ENCODE peak calls at places on chromosomes 2 and 18, in eight cellular contexts. One of them, this sample, is unnamed.

GRCh38 chr2:183291436-183291835 is 167.2 kb downstream of the NUP35 start:
- DNase-seq in stimulated activated CD8-positive, alpha-beta memory T cell treated with anti-CD3 and anti-CD28 coated beads, Interleukin-4, amount 100 ng/mL, for 1 hour: no peak
- DNase-seq in adrenal gland: no peak
- DNase-seq in NCI-H2081 treated with DMSO at 0.1 percent for 48 hours: no peak
- DNase-seq in epithelial cell of esophagus: peak
- DNase-seq in activated naive CD8-positive, alpha-beta T cell treated with anti-CD3 and anti-CD28 coated beads for 36 hours: no peak
- DNase-seq in hypothalamus: no peak
- DNase-seq in HS-5: peak
- DNase-seq in this sample: no peak

GRCh38 chr2:218002792-218003191 is at the start of gene TNS1:
- DNase-seq in stimulated activated CD8-positive, alpha-beta memory T cell treated with anti-CD3 and anti-CD28 coated beads, Interleukin-4, amount 100 ng/mL, for 1 hour: no peak
- DNase-seq in adrenal gland: peak
- DNase-seq in NCI-H2081 treated with DMSO at 0.1 percent for 48 hours: no peak
- DNase-seq in epithelial cell of esophagus: no peak
- DNase-seq in activated naive CD8-positive, alpha-beta T cell treated with anti-CD3 and anti-CD28 coated beads for 36 hours: no peak
- DNase-seq in hypothalamus: no peak
- DNase-seq in HS-5: no peak
- DNase-seq in this sample: no peak

GRCh38 chr18:527136-527535 is 26.6 kb upstream of the COLEC12 start:
- DNase-seq in stimulated activated CD8-positive, alpha-beta memory T cell treated with anti-CD3 and anti-CD28 coated beads, Interleukin-4, amount 100 ng/mL, for 1 hour: no peak
- DNase-seq in adrenal gland: no peak
- DNase-seq in NCI-H2081 treated with DMSO at 0.1 percent for 48 hours: no peak
- DNase-seq in epithelial cell of esophagus: no peak
- DNase-seq in activated naive CD8-positive, alpha-beta T cell treated with anti-CD3 and anti-CD28 coated beads for 36 hours: no peak
- DNase-seq in hypothalamus: no peak
- DNase-seq in HS-5: no peak
- DNase-seq in this sample: no peak

GRCh38 chr18:7438631-7439030 is 128.5 kb upstream of the PTPRM start:
- DNase-seq in stimulated activated CD8-positive, alpha-beta memory T cell treated with anti-CD3 and anti-CD28 coated beads, Interleukin-4, amount 100 ng/mL, for 1 hour: no peak
- DNase-seq in adrenal gland: no peak
- DNase-seq in NCI-H2081 treated with DMSO at 0.1 percent for 48 hours: no peak
- DNase-seq in epithelial cell of esophagus: no peak
- DNase-seq in activated naive CD8-positive, alpha-beta T cell treated with anti-CD3 and anti-CD28 coated beads for 36 hours: no peak
- DNase-seq in hypothalamus: no peak
- DNase-seq in HS-5: no peak
- DNase-seq in this sample: no peak

GRCh38 chr2:74481961-74482800 is 617 bp downstream of the CCDC142 start:
- DNase-seq in stimulated activated CD8-positive, alpha-beta memory T cell treated with anti-CD3 and anti-CD28 coated beads, Interleukin-4, amount 100 ng/mL, for 1 hour: no peak
- DNase-seq in adrenal gland: no peak
- DNase-seq in NCI-H2081 treated with DMSO at 0.1 percent for 48 hours: no peak
- DNase-seq in epithelial cell of esophagus: peak
- DNase-seq in activated naive CD8-positive, alpha-beta T cell treated with anti-CD3 and anti-CD28 coated beads for 36 hours: peak
- DNase-seq in hypothalamus: peak
- DNase-seq in HS-5: no peak
- DNase-seq in this sample: no peak

GRCh38 chr2:222398446-222398885 is 25.9 kb upstream of the SGPP2 start:
- DNase-seq in stimulated activated CD8-positive, alpha-beta memory T cell treated with anti-CD3 and anti-CD28 coated beads, Interleukin-4, amount 100 ng/mL, for 1 hour: no peak
- DNase-seq in adrenal gland: peak
- DNase-seq in NCI-H2081 treated with DMSO at 0.1 percent for 48 hours: peak
- DNase-seq in epithelial cell of esophagus: no peak
- DNase-seq in activated naive CD8-positive, alpha-beta T cell treated with anti-CD3 and anti-CD28 coated beads for 36 hours: no peak
- DNase-seq in hypothalamus: peak
- DNase-seq in HS-5: no peak
- DNase-seq in this sample: no peak

GRCh38 chr2:2101924-2102323 is 229.2 kb downstream of the MYT1L start:
- DNase-seq in stimulated activated CD8-positive, alpha-beta memory T cell treated with anti-CD3 and anti-CD28 coated beads, Interleukin-4, amount 100 ng/mL, for 1 hour: no peak
- DNase-seq in adrenal gland: no peak
- DNase-seq in NCI-H2081 treated with DMSO at 0.1 percent for 48 hours: no peak
- DNase-seq in epithelial cell of esophagus: no peak
- DNase-seq in activated naive CD8-positive, alpha-beta T cell treated with anti-CD3 and anti-CD28 coated beads for 36 hours: no peak
- DNase-seq in hypothalamus: no peak
- DNase-seq in HS-5: no peak
- DNase-seq in this sample: no peak

GRCh38 chr2:26820932-26821331 is 27.0 kb upstream of the DPYSL5 start:
- DNase-seq in stimulated activated CD8-positive, alpha-beta memory T cell treated with anti-CD3 and anti-CD28 coated beads, Interleukin-4, amount 100 ng/mL, for 1 hour: no peak
- DNase-seq in adrenal gland: no peak
- DNase-seq in NCI-H2081 treated with DMSO at 0.1 percent for 48 hours: no peak
- DNase-seq in epithelial cell of esophagus: no peak
- DNase-seq in activated naive CD8-positive, alpha-beta T cell treated with anti-CD3 and anti-CD28 coated beads for 36 hours: no peak
- DNase-seq in hypothalamus: no peak
- DNase-seq in HS-5: no peak
- DNase-seq in this sample: no peak

GRCh38 chr18:74082476-74083070 is 65.1 kb downstream of the FBXO15 start:
- DNase-seq in stimulated activated CD8-positive, alpha-beta memory T cell treated with anti-CD3 and anti-CD28 coated beads, Interleukin-4, amount 100 ng/mL, for 1 hour: peak
- DNase-seq in adrenal gland: peak
- DNase-seq in NCI-H2081 treated with DMSO at 0.1 percent for 48 hours: no peak
- DNase-seq in epithelial cell of esophagus: peak
- DNase-seq in activated naive CD8-positive, alpha-beta T cell treated with anti-CD3 and anti-CD28 coated beads for 36 hours: peak
- DNase-seq in hypothalamus: no peak
- DNase-seq in HS-5: no peak
- DNase-seq in this sample: peak

GRCh38 chr2:211086049-211086448 is 529.6 kb downstream of the CPS1 start:
- DNase-seq in stimulated activated CD8-positive, alpha-beta memory T cell treated with anti-CD3 and anti-CD28 coated beads, Interleukin-4, amount 100 ng/mL, for 1 hour: no peak
- DNase-seq in adrenal gland: no peak
- DNase-seq in NCI-H2081 treated with DMSO at 0.1 percent for 48 hours: no peak
- DNase-seq in epithelial cell of esophagus: no peak
- DNase-seq in activated naive CD8-positive, alpha-beta T cell treated with anti-CD3 and anti-CD28 coated beads for 36 hours: no peak
- DNase-seq in hypothalamus: no peak
- DNase-seq in HS-5: no peak
- DNase-seq in this sample: no peak

GRCh38 chr18:77749189-77749588 is 499.5 kb downstream of the GALR1 start:
- DNase-seq in stimulated activated CD8-positive, alpha-beta memory T cell treated with anti-CD3 and anti-CD28 coated beads, Interleukin-4, amount 100 ng/mL, for 1 hour: no peak
- DNase-seq in adrenal gland: no peak
- DNase-seq in NCI-H2081 treated with DMSO at 0.1 percent for 48 hours: no peak
- DNase-seq in epithelial cell of esophagus: no peak
- DNase-seq in activated naive CD8-positive, alpha-beta T cell treated with anti-CD3 and anti-CD28 coated beads for 36 hours: no peak
- DNase-seq in hypothalamus: no peak
- DNase-seq in HS-5: no peak
- DNase-seq in this sample: no peak

GRCh38 chr2:240642061-240642805 is 17.0 kb downstream of the GPR35 start:
- DNase-seq in stimulated activated CD8-positive, alpha-beta memory T cell treated with anti-CD3 and anti-CD28 coated beads, Interleukin-4, amount 100 ng/mL, for 1 hour: no peak
- DNase-seq in adrenal gland: peak
- DNase-seq in NCI-H2081 treated with DMSO at 0.1 percent for 48 hours: no peak
- DNase-seq in epithelial cell of esophagus: no peak
- DNase-seq in activated naive CD8-positive, alpha-beta T cell treated with anti-CD3 and anti-CD28 coated beads for 36 hours: no peak
- DNase-seq in hypothalamus: no peak
- DNase-seq in HS-5: no peak
- DNase-seq in this sample: no peak

GRCh38 chr2:178530625-178531142 is 50.4 kb downstream of the PLEKHA3 start:
- DNase-seq in stimulated activated CD8-positive, alpha-beta memory T cell treated with anti-CD3 and anti-CD28 coated beads, Interleukin-4, amount 100 ng/mL, for 1 hour: no peak
- DNase-seq in adrenal gland: no peak
- DNase-seq in NCI-H2081 treated with DMSO at 0.1 percent for 48 hours: no peak
- DNase-seq in epithelial cell of esophagus: peak
- DNase-seq in activated naive CD8-positive, alpha-beta T cell treated with anti-CD3 and anti-CD28 coated beads for 36 hours: peak
- DNase-seq in hypothalamus: no peak
- DNase-seq in HS-5: no peak
- DNase-seq in this sample: no peak

GRCh38 chr2:216574046-216574445 is 59.2 kb upstream of the IGFBP2 start:
- DNase-seq in stimulated activated CD8-positive, alpha-beta memory T cell treated with anti-CD3 and anti-CD28 coated beads, Interleukin-4, amount 100 ng/mL, for 1 hour: no peak
- DNase-seq in adrenal gland: no peak
- DNase-seq in NCI-H2081 treated with DMSO at 0.1 percent for 48 hours: no peak
- DNase-seq in epithelial cell of esophagus: no peak
- DNase-seq in activated naive CD8-positive, alpha-beta T cell treated with anti-CD3 and anti-CD28 coated beads for 36 hours: no peak
- DNase-seq in hypothalamus: no peak
- DNase-seq in HS-5: no peak
- DNase-seq in this sample: no peak

GRCh38 chr2:27591745-27592144 is 8.9 kb downstream of the ZNF512 start:
- DNase-seq in stimulated activated CD8-positive, alpha-beta memory T cell treated with anti-CD3 and anti-CD28 coated beads, Interleukin-4, amount 100 ng/mL, for 1 hour: no peak
- DNase-seq in adrenal gland: no peak
- DNase-seq in NCI-H2081 treated with DMSO at 0.1 percent for 48 hours: no peak
- DNase-seq in epithelial cell of esophagus: peak
- DNase-seq in activated naive CD8-positive, alpha-beta T cell treated with anti-CD3 and anti-CD28 coated beads for 36 hours: no peak
- DNase-seq in hypothalamus: no peak
- DNase-seq in HS-5: no peak
- DNase-seq in this sample: no peak

GRCh38 chr2:19031642-19032041 is 326.8 kb downstream of the OSR1 start:
- DNase-seq in stimulated activated CD8-positive, alpha-beta memory T cell treated with anti-CD3 and anti-CD28 coated beads, Interleukin-4, amount 100 ng/mL, for 1 hour: no peak
- DNase-seq in adrenal gland: no peak
- DNase-seq in NCI-H2081 treated with DMSO at 0.1 percent for 48 hours: no peak
- DNase-seq in epithelial cell of esophagus: peak
- DNase-seq in activated naive CD8-positive, alpha-beta T cell treated with anti-CD3 and anti-CD28 coated beads for 36 hours: no peak
- DNase-seq in hypothalamus: no peak
- DNase-seq in HS-5: no peak
- DNase-seq in this sample: no peak

This sample was measured in retinal pigment epithelial cell.